ENCODE peak calls at places on chromosomes 4 and X, in ten cellular contexts. R is right lobe of liver; K is mucosa of descending colon; E is fibroblast of villous mesenchyme; C is naive thymus-derived CD4-positive, alpha-beta T cell; U is BJ; B is fibroblast of the aortic adventitia; L is neural progenitor cell; A is left lung; F is mammary epithelial cell. J is an unnamed sample.

GRCh38 chr4:136412708-136413107 is 1119.6 kb downstream of the PCDH18 start:
- DNase-seq in F (peak), K (no peak), E (peak), R (no peak), C (no peak), L (no peak), B (peak), U (no peak), A (no peak), J (no peak)

GRCh38 chrX:46698691-46699090 is 60.2 kb downstream of the SLC9A7 start:
- DNase-seq in A (no peak), F (peak), B (peak), R (no peak), K (no peak), L (no peak), C (no peak), E (no peak), U (no peak), J (no peak)

GRCh38 chr4:144360394-144360793 is 219.9 kb upstream of the GYPA start:
- DNase-seq in L (no peak), A (no peak), E (no peak), U (no peak), R (no peak), B (no peak), K (no peak), C (no peak), F (no peak), J (no peak)

GRCh38 chrX:19852014-19853005 is 35.1 kb downstream of the SH3KBP1 start:
- DNase-seq in K (no peak), B (peak), F (peak), E (peak), C (no peak), U (no peak), R (no peak), L (no peak), A (no peak), J (no peak)

GRCh38 chrX:13151806-13152510 is 107.5 kb upstream of the FAM9C start:
- DNase-seq in E (peak), C (peak), R (no peak), A (no peak), U (no peak), F (no peak), K (no peak), B (peak), L (no peak), J (peak)

GRCh38 chr4:103197765-103198110 is 405 bp downstream of the CENPE start:
- DNase-seq in A (no peak), B (no peak), C (no peak), K (no peak), R (no peak), U (no peak), E (no peak), F (no peak), L (no peak), J (peak)

GRCh38 chr4:98468744-98469143 is 189.7 kb downstream of the TSPAN5 start:
- DNase-seq in U (no peak), A (no peak), L (peak), B (peak), E (no peak), C (no peak), K (no peak), F (no peak), R (no peak), J (no peak)

GRCh38 chr4:184548651-184549341 is 74.4 kb upstream of the IRF2 start:
- DNase-seq in K (peak), L (peak), R (no peak), U (no peak), C (no peak), F (no peak), B (no peak), A (no peak), E (no peak), J (no peak)

GRCh38 chrX:154486396-154487207 is at the start of gene UBL4A:
- DNase-seq in B (peak), F (peak), R (peak), K (peak), A (peak), L (peak), C (peak), U (no peak), E (peak), J (peak)

GRCh38 chr4:14928035-14928434 is 74.2 kb upstream of the CPEB2 start:
- DNase-seq in E (no peak), C (no peak), B (no peak), K (no peak), L (peak), F (no peak), R (no peak), U (no peak), A (no peak), J (no peak)

GRCh38 chr4:121696641-121697461 is at the start of gene ANXA5:
- DNase-seq in K (peak), F (peak), E (peak), L (peak), C (peak), A (peak), U (no peak), B (peak), R (peak), J (no peak)

GRCh38 chr4:172202480-172203076 is 389.4 kb downstream of the GALNTL6 start:
- DNase-seq in A (no peak), E (peak), U (peak), R (no peak), K (no peak), F (no peak), B (peak), L (peak), C (no peak), J (peak)

GRCh38 chr4:18075823-18076433 is 54.4 kb upstream of the LCORL start:
- DNase-seq in F (no peak), C (no peak), B (no peak), U (no peak), E (no peak), L (peak), A (peak), R (no peak), K (peak), J (peak)

GRCh38 chrX:115147220-115147619 is 42.0 kb upstream of the RBMXL3 start:
- DNase-seq in E (peak), R (no peak), U (no peak), F (peak), L (no peak), A (no peak), C (no peak), B (peak), K (no peak), J (no peak)

GRCh38 chr4:148065069-148065468 is 333.2 kb downstream of the ARHGAP10 start:
- DNase-seq in E (peak), R (no peak), B (peak), C (no peak), K (no peak), F (peak), A (no peak), U (peak), L (no peak), J (no peak)

GRCh38 chr4:119103263-119103662 is 32.4 kb upstream of the MYOZ2 start:
- DNase-seq in K (peak), R (no peak), A (no peak), C (no peak), B (peak), E (peak), U (peak), L (no peak), F (peak), J (no peak)

GRCh38 chr4:163157157-163157556 is 9.5 kb downstream of the NAF1 start:
- DNase-seq in F (peak), C (no peak), E (peak), A (no peak), K (no peak), R (no peak), L (no peak), B (peak), U (peak), J (no peak)
- H3K4me3 ChIP-seq in F (peak), C (no peak), E (no peak), A (no peak), K (no peak), R (no peak), L (no peak), B (no peak), U (no peak), J (no peak)

GRCh38 chr4:174437756-174438155 is 84.5 kb downstream of the HPGD start:
- DNase-seq in K (no peak), B (no peak), R (no peak), E (peak), C (no peak), F (no peak), U (no peak), A (no peak), L (no peak), J (peak)
- H3K4me3 ChIP-seq in K (no peak), B (no peak), R (no peak), E (no peak), C (no peak), F (no peak), U (no peak), A (no peak), L (no peak), J (no peak)

GRCh38 chr4:41359836-41360213 is 103.1 kb downstream of the UCHL1 start:
- DNase-seq in E (no peak), F (no peak), U (no peak), B (no peak), A (no peak), R (no peak), C (no peak), K (no peak), L (no peak), J (no peak)
- H3K4me3 ChIP-seq in E (peak), F (no peak), U (peak), B (peak), A (peak), R (peak), C (no peak), K (no peak), L (peak), J (no peak)

GRCh38 chr4:20256381-20256881 is 4.7 kb downstream of the SLIT2 start:
- DNase-seq in A (no peak), B (peak), E (peak), F (no peak), R (no peak), C (no peak), U (peak), K (no peak), L (no peak), J (no peak)
- H3K4me3 ChIP-seq in A (peak), B (peak), E (peak), F (no peak), R (no peak), C (no peak), U (peak), K (no peak), L (no peak), J (no peak)

J was measured in Jurkat, Clone E6-1.